ENCODE peak calls at places on chromosome X, in ten cellular contexts. Y, E, Z, G, J, N, M, Q, U and W are unnamed samples.

GRCh38 chrX:7083468-7084396 is 63.8 kb upstream of the STS start:
- DNase-seq in Y (peak), E (no peak), Z (peak), G (peak), J (peak), N (no peak), M (peak), Q (no peak), U (peak), W (peak)

GRCh38 chrX:112808007-112808406 is 32.6 kb downstream of the AMOT start:
- DNase-seq in Y (no peak), E (no peak), Z (no peak), G (no peak), J (no peak), N (no peak), M (no peak), Q (no peak), U (no peak), W (no peak)

GRCh38 chrX:110257889-110258288 is 60.0 kb downstream of the AMMECR1 start:
- DNase-seq in Y (no peak), E (no peak), Z (no peak), G (no peak), J (no peak), N (no peak), M (no peak), Q (no peak), U (no peak), W (no peak)

GRCh38 chrX:40083979-40084359 is 13.8 kb downstream of the BCOR start:
- DNase-seq in Y (no peak), E (no peak), Z (no peak), G (no peak), J (no peak), N (no peak), M (peak), Q (no peak), U (no peak), W (no peak)

GRCh38 chrX:129736491-129736890 is 2.3 kb upstream of the XPNPEP2 start:
- DNase-seq in Y (no peak), E (no peak), Z (no peak), G (no peak), J (no peak), N (no peak), M (no peak), Q (no peak), U (no peak), W (no peak)

GRCh38 chrX:23503835-23504539 is 163.3 kb upstream of the PRDX4 start:
- DNase-seq in Y (no peak), E (no peak), Z (no peak), G (peak), J (peak), N (peak), M (no peak), Q (no peak), U (no peak), W (no peak)

GRCh38 chrX:130566028-130566683 is 164.4 kb downstream of the RBMX2 start:
- DNase-seq in Y (no peak), E (no peak), Z (no peak), G (no peak), J (no peak), N (no peak), M (peak), Q (no peak), U (no peak), W (no peak)

GRCh38 chrX:153333271-153333670 is 682 bp upstream of the ZNF275 start:
- DNase-seq in Y (no peak), E (no peak), Z (no peak), G (no peak), J (no peak), N (no peak), M (no peak), Q (no peak), U (no peak), W (no peak)

GRCh38 chrX:76183289-76184057 is 10.6 kb downstream of the PBDC1 start:
- DNase-seq in Y (no peak), E (no peak), Z (no peak), G (no peak), J (no peak), N (no peak), M (no peak), Q (no peak), U (no peak), W (no peak)

GRCh38 chrX:11111038-11111851 is at the start of gene HCCS:
- DNase-seq in Y (peak), E (peak), Z (peak), G (peak), J (peak), N (peak), M (peak), Q (peak), U (peak), W (peak)

GRCh38 chrX:136627381-136627780 is 20.6 kb upstream of the CD40LG start:
- DNase-seq in Y (no peak), E (no peak), Z (no peak), G (no peak), J (no peak), N (no peak), M (no peak), Q (no peak), U (no peak), W (no peak)

GRCh38 chrX:53320543-53321215 is 39.3 kb upstream of the IQSEC2 start:
- DNase-seq in Y (no peak), E (no peak), Z (peak), G (no peak), J (no peak), N (no peak), M (no peak), Q (no peak), U (peak), W (no peak)

GRCh38 chrX:55039471-55039870 is 8.7 kb upstream of the ALAS2 start:
- DNase-seq in Y (no peak), E (no peak), Z (no peak), G (no peak), J (no peak), N (no peak), M (no peak), Q (no peak), U (no peak), W (no peak)

GRCh38 chrX:153312842-153313241 is 8.7 kb downstream of the PNMA6F start:
- DNase-seq in Y (no peak), E (no peak), Z (no peak), G (no peak), J (no peak), N (no peak), M (no peak), Q (no peak), U (no peak), W (no peak)

GRCh38 chrX:66046612-66047235 is 6.8 kb upstream of the VSIG4 start:
- DNase-seq in Y (no peak), E (no peak), Z (no peak), G (no peak), J (no peak), N (no peak), M (peak), Q (no peak), U (no peak), W (peak)

GRCh38 chrX:41490446-41490845 is 43.3 kb downstream of the NYX start:
- DNase-seq in Y (no peak), E (no peak), Z (no peak), G (no peak), J (no peak), N (no peak), M (no peak), Q (no peak), U (no peak), W (no peak)

GRCh38 chrX:38970845-38971244 is 169.6 kb downstream of the MID1IP1 start:
- DNase-seq in Y (no peak), E (no peak), Z (no peak), G (no peak), J (no peak), N (no peak), M (no peak), Q (no peak), U (no peak), W (no peak)

GRCh38 chrX:129781134-129782014 is 1.6 kb downstream of the SASH3 start:
- DNase-seq in Y (peak), E (no peak), Z (peak), G (no peak), J (no peak), N (no peak), M (peak), Q (no peak), U (peak), W (peak)

GRCh38 chrX:45449982-45450381 is 249.3 kb upstream of the DIPK2B start:
- DNase-seq in Y (no peak), E (no peak), Z (no peak), G (no peak), J (no peak), N (no peak), M (no peak), Q (no peak), U (no peak), W (no peak)

GRCh38 chrX:124226129-124226528 is 106.3 kb upstream of the TEX13D start:
- DNase-seq in Y (no peak), E (no peak), Z (no peak), G (no peak), J (no peak), N (no peak), M (no peak), Q (no peak), U (no peak), W (no peak)

GRCh38 chrX:100316987-100317386 is 93.1 kb downstream of the PCDH19 start:
- DNase-seq in Y (no peak), E (no peak), Z (no peak), G (no peak), J (no peak), N (no peak), M (no peak), Q (no peak), U (no peak), W (no peak)

GRCh38 chrX:113384628-113385027 is 544.0 kb upstream of the AMOT start:
- DNase-seq in Y (no peak), E (peak), Z (no peak), G (peak), J (peak), N (no peak), M (no peak), Q (no peak), U (no peak), W (no peak)

GRCh38 chrX:39115166-39115565 is 313.9 kb downstream of the MID1IP1 start:
- DNase-seq in Y (no peak), E (no peak), Z (no peak), G (no peak), J (no peak), N (no peak), M (no peak), Q (no peak), U (no peak), W (no peak)

GRCh38 chrX:72021975-72022374 is 109.7 kb downstream of the RTL5 start:
- DNase-seq in Y (no peak), E (no peak), Z (no peak), G (peak), J (no peak), N (no peak), M (peak), Q (no peak), U (no peak), W (no peak)

GRCh38 chrX:134375691-134376090 is 84.3 kb upstream of the HPRT1 start:
- DNase-seq in Y (no peak), E (no peak), Z (no peak), G (no peak), J (no peak), N (no peak), M (no peak), Q (no peak), U (no peak), W (no peak)

GRCh38 chrX:103586314-103586646 is 965 bp downstream of the TCEAL4 start:
- DNase-seq in Y (no peak), E (peak), Z (no peak), G (no peak), J (no peak), N (no peak), M (no peak), Q (no peak), U (no peak), W (no peak)

GRCh38 chrX:940691-941090 is 271.8 kb downstream of the CRLF2 start:
- DNase-seq in Y (no peak), E (no peak), Z (no peak), G (no peak), J (no peak), N (no peak), M (no peak), Q (no peak), U (no peak), W (no peak)

GRCh38 chrX:151712253-151712652 is 3.6 kb upstream of the FATE1 start:
- DNase-seq in Y (no peak), E (no peak), Z (no peak), G (no peak), J (no peak), N (no peak), M (no peak), Q (no peak), U (no peak), W (no peak)

GRCh38 chrX:23694606-23695005 is 27.3 kb downstream of the PRDX4 start:
- DNase-seq in Y (no peak), E (peak), Z (peak), G (peak), J (peak), N (peak), M (peak), Q (peak), U (peak), W (no peak)

GRCh38 chrX:150767475-150768131 is 74.4 kb downstream of the MTMR1 start:
- DNase-seq in Y (no peak), E (no peak), Z (no peak), G (no peak), J (no peak), N (no peak), M (no peak), Q (no peak), U (no peak), W (peak)

GRCh38 chrX:73916931-73917657 is 354.1 kb downstream of the CHIC1 start:
- DNase-seq in Y (no peak), E (no peak), Z (no peak), G (peak), J (peak), N (no peak), M (peak), Q (no peak), U (no peak), W (no peak)

GRCh38 chrX:10722804-10723364 is 102.5 kb upstream of the MID1 start:
- DNase-seq in Y (no peak), E (peak), Z (peak), G (peak), J (peak), N (peak), M (peak), Q (peak), U (peak), W (no peak)

GRCh38 chrX:16436348-16437188 is 213.4 kb upstream of the S100G start:
- DNase-seq in Y (peak), E (peak), Z (peak), G (peak), J (peak), N (peak), M (peak), Q (peak), U (peak), W (no peak)

GRCh38 chrX:46198858-46199257 is 346.4 kb downstream of the ZNF674 start:
- DNase-seq in Y (no peak), E (no peak), Z (no peak), G (no peak), J (no peak), N (no peak), M (no peak), Q (no peak), U (no peak), W (no peak)

GRCh38 chrX:47217121-47217851 is 1.2 kb upstream of the CDK16 start:
- DNase-seq in Y (no peak), E (no peak), Z (peak), G (peak), J (no peak), N (no peak), M (peak), Q (no peak), U (no peak), W (no peak)